ENCODE peak calls at places on chromosomes 16 and 17, in five cellular contexts. One of them, this sample, is unnamed.

GRCh38 chr17:73288534-73289302 is 23.1 kb downstream of the CDC42EP4 start:
- DNase-seq in stimulated activated CD4-positive, alpha-beta T cell treated with anti-CD3 and anti-CD28 coated beads, Interleukin-15, amount 100 ng/mL, for 1 hour: no peak
- DNase-seq in T-cell: no peak
- DNase-seq in GM06990: no peak
- DNase-seq in NCI-H2081: no peak
- DNase-seq in this sample: no peak

GRCh38 chr16:50207652-50208051 is 54.5 kb downstream of the TENT4B start:
- DNase-seq in T-cell: no peak
- DNase-seq in stimulated activated CD4-positive, alpha-beta T cell treated with anti-CD3 and anti-CD28 coated beads, Interleukin-15, amount 100 ng/mL, for 1 hour: no peak
- DNase-seq in NCI-H2081: no peak
- DNase-seq in GM06990: no peak
- DNase-seq in this sample: no peak

GRCh38 chr16:21685034-21685455 is 21.3 kb downstream of the OTOA start:
- DNase-seq in GM06990: no peak
- DNase-seq in T-cell: no peak
- DNase-seq in NCI-H2081: no peak
- DNase-seq in stimulated activated CD4-positive, alpha-beta T cell treated with anti-CD3 and anti-CD28 coated beads, Interleukin-15, amount 100 ng/mL, for 1 hour: no peak
- DNase-seq in this sample: no peak

GRCh38 chr17:81338301-81339179 is 43.4 kb upstream of the SLC38A10 start:
- DNase-seq in GM06990: no peak
- DNase-seq in stimulated activated CD4-positive, alpha-beta T cell treated with anti-CD3 and anti-CD28 coated beads, Interleukin-15, amount 100 ng/mL, for 1 hour: no peak
- DNase-seq in NCI-H2081: no peak
- DNase-seq in T-cell: no peak
- DNase-seq in this sample: peak

GRCh38 chr16:11402745-11403533 is 57.7 kb downstream of the RMI2 start:
- DNase-seq in NCI-H2081: no peak
- DNase-seq in T-cell: no peak
- DNase-seq in GM06990: no peak
- DNase-seq in stimulated activated CD4-positive, alpha-beta T cell treated with anti-CD3 and anti-CD28 coated beads, Interleukin-15, amount 100 ng/mL, for 1 hour: no peak
- DNase-seq in this sample: peak

GRCh38 chr17:1644493-1645206 is 882 bp downstream of the SCARF1 start:
- DNase-seq in stimulated activated CD4-positive, alpha-beta T cell treated with anti-CD3 and anti-CD28 coated beads, Interleukin-15, amount 100 ng/mL, for 1 hour: no peak
- DNase-seq in T-cell: no peak
- DNase-seq in NCI-H2081: no peak
- DNase-seq in GM06990: peak
- DNase-seq in this sample: no peak

GRCh38 chr16:19911747-19912146 is 27.1 kb upstream of the GPRC5B start:
- DNase-seq in NCI-H2081: no peak
- DNase-seq in stimulated activated CD4-positive, alpha-beta T cell treated with anti-CD3 and anti-CD28 coated beads, Interleukin-15, amount 100 ng/mL, for 1 hour: no peak
- DNase-seq in GM06990: no peak
- DNase-seq in T-cell: no peak
- DNase-seq in this sample: peak

GRCh38 chr16:23678430-23679273 is at the start of gene PLK1:
- DNase-seq in stimulated activated CD4-positive, alpha-beta T cell treated with anti-CD3 and anti-CD28 coated beads, Interleukin-15, amount 100 ng/mL, for 1 hour: peak
- DNase-seq in GM06990: peak
- DNase-seq in T-cell: peak
- DNase-seq in NCI-H2081: peak
- DNase-seq in this sample: peak

GRCh38 chr17:9577402-9577709 is 914 bp downstream of the CFAP52 start:
- DNase-seq in NCI-H2081: no peak
- DNase-seq in stimulated activated CD4-positive, alpha-beta T cell treated with anti-CD3 and anti-CD28 coated beads, Interleukin-15, amount 100 ng/mL, for 1 hour: no peak
- DNase-seq in T-cell: no peak
- DNase-seq in GM06990: no peak
- DNase-seq in this sample: no peak

GRCh38 chr17:28221751-28222414 is 97.1 kb upstream of the TMEM97 start:
- DNase-seq in T-cell: no peak
- DNase-seq in stimulated activated CD4-positive, alpha-beta T cell treated with anti-CD3 and anti-CD28 coated beads, Interleukin-15, amount 100 ng/mL, for 1 hour: no peak
- DNase-seq in NCI-H2081: no peak
- DNase-seq in GM06990: no peak
- DNase-seq in this sample: no peak

GRCh38 chr17:51815097-51815496 is 343.4 kb downstream of the CA10 start:
- DNase-seq in GM06990: no peak
- DNase-seq in NCI-H2081: no peak
- DNase-seq in T-cell: no peak
- DNase-seq in stimulated activated CD4-positive, alpha-beta T cell treated with anti-CD3 and anti-CD28 coated beads, Interleukin-15, amount 100 ng/mL, for 1 hour: no peak
- DNase-seq in this sample: no peak

GRCh38 chr17:66268247-66268927 is 34.0 kb upstream of the PRKCA start:
- DNase-seq in T-cell: no peak
- DNase-seq in stimulated activated CD4-positive, alpha-beta T cell treated with anti-CD3 and anti-CD28 coated beads, Interleukin-15, amount 100 ng/mL, for 1 hour: no peak
- DNase-seq in NCI-H2081: no peak
- DNase-seq in GM06990: no peak
- DNase-seq in this sample: no peak

GRCh38 chr16:87420401-87421368 is 28.5 kb downstream of the MAP1LC3B start:
- DNase-seq in stimulated activated CD4-positive, alpha-beta T cell treated with anti-CD3 and anti-CD28 coated beads, Interleukin-15, amount 100 ng/mL, for 1 hour: no peak
- DNase-seq in T-cell: no peak
- DNase-seq in GM06990: no peak
- DNase-seq in NCI-H2081: no peak
- DNase-seq in this sample: no peak

GRCh38 chr17:61129876-61130275 is 269.8 kb upstream of the TBX2 start:
- DNase-seq in GM06990: no peak
- DNase-seq in T-cell: no peak
- DNase-seq in NCI-H2081: no peak
- DNase-seq in stimulated activated CD4-positive, alpha-beta T cell treated with anti-CD3 and anti-CD28 coated beads, Interleukin-15, amount 100 ng/mL, for 1 hour: no peak
- DNase-seq in this sample: no peak

GRCh38 chr17:13520899-13521572 is 80.7 kb downstream of the HS3ST3A1 start:
- DNase-seq in stimulated activated CD4-positive, alpha-beta T cell treated with anti-CD3 and anti-CD28 coated beads, Interleukin-15, amount 100 ng/mL, for 1 hour: no peak
- DNase-seq in NCI-H2081: no peak
- DNase-seq in GM06990: peak
- DNase-seq in T-cell: no peak
- DNase-seq in this sample: no peak

GRCh38 chr16:82945420-82946096 is 318.8 kb downstream of the CDH13 start:
- DNase-seq in T-cell: no peak
- DNase-seq in NCI-H2081: no peak
- DNase-seq in GM06990: no peak
- DNase-seq in stimulated activated CD4-positive, alpha-beta T cell treated with anti-CD3 and anti-CD28 coated beads, Interleukin-15, amount 100 ng/mL, for 1 hour: no peak
- DNase-seq in this sample: no peak

This sample was measured in kidney.